ENCODE peak calls at places on chromosome 18, in four cellular contexts. T, X, L and C are unnamed samples.
A peak's percentile ranks its signal among the peaks of the same experiment; 100 is the strongest.

GRCh38 chr18:7084080-7084765 is 33.4 kb downstream of the LAMA1 start:
- DNase-seq in L (no peak), X (no peak), T (no peak), C (peak; percentile 60)

GRCh38 chr18:36580874-36581750 is 247.7 kb downstream of the TPGS2 start:
- DNase-seq in X (no peak), T (no peak), L (no peak), C (peak; percentile 75)

GRCh38 chr18:63451774-63452173 is 25.0 kb upstream of the SERPINB5 start:
- DNase-seq in L (no peak), T (no peak), X (no peak), C (no peak)

GRCh38 chr18:22900558-22901183 is 32.5 kb upstream of the RBBP8 start:
- DNase-seq in T (no peak), L (no peak), X (no peak), C (peak; percentile 3)

GRCh38 chr18:55337908-55338521 is 250.0 kb downstream of the TCF4 start:
- DNase-seq in X (no peak), T (no peak), L (no peak), C (no peak)

GRCh38 chr18:80210312-80211083 is 36.8 kb downstream of the PARD6G start:
- DNase-seq in X (no peak), L (no peak), T (peak; percentile 37), C (peak; percentile 33)

GRCh38 chr18:64592246-64592645 is 443.4 kb upstream of the LINC00305 start:
- DNase-seq in T (no peak), X (no peak), L (no peak), C (no peak)

GRCh38 chr18:67665266-67665665 is 148.7 kb upstream of the DSEL start:
- DNase-seq in X (no peak), T (peak; percentile 51), L (no peak), C (peak; percentile 62)

GRCh38 chr18:58209326-58209725 is 165.3 kb downstream of the NEDD4L start:
- DNase-seq in T (no peak), L (no peak), X (no peak), C (peak; percentile 41)

GRCh38 chr18:55425698-55426097 is 162.3 kb downstream of the TCF4 start:
- DNase-seq in L (no peak), X (no peak), T (no peak), C (no peak)

GRCh38 chr18:47791461-47791860 is 139.0 kb downstream of the SMAD2 start:
- DNase-seq in X (no peak), L (no peak), T (peak; percentile 74), C (no peak)

GRCh38 chr18:77165489-77166415 is 33.2 kb upstream of the MBP start:
- DNase-seq in T (no peak), L (no peak), X (no peak), C (no peak)

GRCh38 chr18:27136208-27136535 is 48.9 kb downstream of the CHST9 start:
- DNase-seq in L (no peak), X (peak; percentile 71), T (peak; percentile 91), C (no peak)

GRCh38 chr18:27599202-27599829 is 414.2 kb upstream of the CHST9 start:
- DNase-seq in L (no peak), X (peak; percentile 50), T (peak; percentile 59), C (peak; percentile 28)

GRCh38 chr18:31101148-31102019 is 837 bp downstream of the DSC2 start:
- DNase-seq in L (no peak), X (peak; percentile 80), T (peak; percentile 89), C (no peak)

GRCh38 chr18:50218432-50219197 is 23.7 kb upstream of the MYO5B start:
- DNase-seq in T (peak; percentile 70), L (no peak), X (peak; percentile 45), C (peak; percentile 14)

GRCh38 chr18:7618821-7619410 is 51.8 kb downstream of the PTPRM start:
- DNase-seq in X (no peak), T (no peak), L (no peak), C (no peak)

GRCh38 chr18:39685303-39685902 is 2119.8 kb upstream of the CELF4 start:
- DNase-seq in T (peak; percentile 93), L (peak; percentile 38), X (peak; percentile 75), C (no peak)

GRCh38 chr18:48973731-48974130 is 23.0 kb upstream of the SMAD7 start:
- DNase-seq in L (no peak), T (no peak), X (no peak), C (peak; percentile 23)

GRCh38 chr18:49778826-49779465 is 34.4 kb downstream of the ACAA2 start:
- DNase-seq in L (no peak), T (peak; percentile 24), X (no peak), C (no peak)

GRCh38 chr18:7598167-7599062 is 31.3 kb downstream of the PTPRM start:
- DNase-seq in T (no peak), X (no peak), L (no peak), C (peak; percentile 66)

GRCh38 chr18:35776481-35776880 is 194.9 kb downstream of the GALNT1 start:
- DNase-seq in T (no peak), X (no peak), L (no peak), C (no peak)

GRCh38 chr18:48889981-48890735 is 60.6 kb downstream of the SMAD7 start:
- DNase-seq in L (no peak), T (no peak), X (peak; percentile 31), C (no peak)

GRCh38 chr18:9918016-9918680 is 4.3 kb downstream of the VAPA start:
- DNase-seq in T (peak; percentile 31), L (no peak), X (no peak), C (peak; percentile 47)

GRCh38 chr18:9934274-9934673 is 20.5 kb downstream of the VAPA start:
- DNase-seq in L (no peak), T (no peak), X (no peak), C (no peak)

GRCh38 chr18:37565138-37565984 is at the start of gene CELF4:
- DNase-seq in X (no peak), T (peak; percentile 60), L (no peak), C (no peak)

DNA sequence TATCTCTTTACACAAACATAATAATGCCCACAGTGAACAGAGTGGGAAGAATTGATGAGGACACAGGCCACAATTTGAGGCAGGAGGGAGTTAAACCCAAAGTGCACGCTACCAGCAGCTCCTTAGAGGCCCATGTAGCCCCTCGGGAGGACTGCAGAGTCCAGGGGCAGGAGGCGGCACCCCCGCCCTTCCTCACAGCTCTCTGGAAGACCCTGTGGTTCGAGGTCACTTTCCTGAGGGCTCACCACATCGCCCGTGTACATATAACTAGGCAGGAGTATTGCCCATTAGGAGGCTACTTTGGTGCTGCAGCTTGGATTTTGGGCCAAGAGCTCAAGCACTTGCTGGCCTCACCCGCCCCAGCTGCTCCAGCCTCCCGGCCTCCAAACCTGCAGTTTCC is 22.2 kb upstream of the CIDEA start:
- DNase-seq in L (no peak), X (no peak), T (no peak), C (no peak)
- H3K56ac ChIP-seq in L (no peak overlapping the region), X (no peak overlapping the region), T (no peak overlapping the region), C (no peak overlapping the region)

DNA sequence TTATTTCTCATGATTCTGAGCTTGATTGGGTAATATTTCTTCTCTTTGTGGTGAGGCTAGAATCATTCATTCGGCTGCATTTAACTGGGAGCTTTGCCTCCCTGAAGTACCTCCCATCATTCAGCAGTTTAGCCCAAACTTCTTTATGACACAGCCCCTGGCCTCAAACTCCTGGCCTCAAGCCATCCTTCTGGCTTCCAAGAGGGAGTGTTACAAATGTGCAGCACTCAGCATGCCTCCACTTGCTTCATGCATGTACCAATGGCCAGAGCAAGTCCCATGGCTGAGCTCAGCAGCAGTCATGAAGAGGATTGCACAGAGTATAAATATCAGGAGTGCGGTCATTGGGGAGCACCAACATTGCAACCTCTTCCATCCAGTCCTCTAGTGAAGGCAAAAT is 423.4 kb downstream of the METTL4 start:
- DNase-seq in L (no peak), X (no peak), T (no peak), C (no peak)
- H3K56ac ChIP-seq in L (no peak overlapping the region), X (no peak overlapping the region), T (no peak overlapping the region), C (no peak overlapping the region)

GRCh38 chr18:61334951-61335736 is 1.9 kb downstream of the CDH20 start:
- DNase-seq in T (no peak), L (no peak), X (no peak), C (no peak)

GRCh38 chr18:61336766-61337165 is 3.5 kb downstream of the CDH20 start:
- DNase-seq in L (no peak), X (no peak), T (no peak), C (no peak)

GRCh38 chr18:61335737-61336555 is 2.7 kb downstream of the CDH20 start:
- DNase-seq in L (no peak), T (peak; percentile 1), X (no peak), C (no peak)

GRCh38 chr18:61340148-61340547 is 6.9 kb downstream of the CDH20 start:
- DNase-seq in L (no peak), T (no peak), X (no peak), C (no peak)

DNA sequence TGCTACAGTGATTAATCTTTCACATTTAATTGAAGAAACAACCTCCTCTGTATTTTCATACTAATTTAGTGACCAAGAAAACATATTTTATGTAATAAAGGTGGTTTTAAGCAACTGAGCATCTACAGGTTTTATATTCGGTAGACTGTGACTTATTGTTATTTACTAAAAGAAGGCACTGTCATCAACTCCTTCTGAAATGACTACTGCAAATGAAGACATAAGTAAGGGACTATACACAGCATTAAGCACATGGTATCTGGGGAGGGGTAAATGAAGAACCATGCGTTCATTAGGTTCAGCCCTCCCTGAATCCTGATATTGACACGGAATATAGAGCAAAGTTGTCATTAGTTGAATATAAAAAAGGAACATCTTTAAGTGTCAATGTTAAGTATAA is 4.3 kb downstream of the CDH20 start:
- DNase-seq in X (no peak), L (no peak), T (no peak), C (no peak)
- H3K56ac ChIP-seq in X (no peak overlapping the region), L (no peak overlapping the region), T (no peak overlapping the region), C (no peak overlapping the region)

GRCh38 chr18:44495151-44495550 is 185.5 kb upstream of the SETBP1 start:
- DNase-seq in X (no peak), T (peak; percentile 1), L (no peak), C (no peak)
- H3K56ac ChIP-seq in X (no peak overlapping the region), T (no peak overlapping the region), L (no peak overlapping the region), C (no peak overlapping the region)

GRCh38 chr18:70260683-70261082 is 28.2 kb upstream of the SOCS6 start:
- DNase-seq in X (no peak), T (no peak), L (no peak), C (no peak)
- H3K56ac ChIP-seq in X (no peak overlapping the region), T (no peak overlapping the region), L (no peak overlapping the region), C (no peak overlapping the region)

GRCh38 chr18:68693091-68693815 is 21.7 kb downstream of the TMX3 start:
- DNase-seq in X (no peak), T (no peak), L (no peak), C (no peak)

GRCh38 chr18:68696937-68697336 is 18.0 kb downstream of the TMX3 start:
- DNase-seq in T (no peak), L (no peak), X (no peak), C (no peak)

GRCh38 chr18:68699043-68699442 is 15.9 kb downstream of the TMX3 start:
- DNase-seq in X (no peak), T (no peak), L (no peak), C (peak; percentile 68)

GRCh38 chr18:68694316-68694715 is 20.6 kb downstream of the TMX3 start:
- DNase-seq in X (no peak), T (no peak), L (no peak), C (no peak)
- H3K56ac ChIP-seq in X (no peak overlapping the region), T (no peak overlapping the region), L (no peak overlapping the region), C (no peak overlapping the region)